ENCODE peak calls at places on chromosomes 7 and 10, in four cellular contexts. O is stimulated activated CD4-positive, alpha-beta T cell treated with anti-CD3 and anti-CD28 coated beads, Interleukin-1b, Interleukin-23, amount 100 ng/mL, for 24 hours; B is brain microvascular endothelial cell; U is activated CD4-positive, alpha-beta T cell treated with anti-CD3 and anti-CD28 coated beads for 24 hours. I is an unnamed sample.

GRCh38 chr7:34719651-34720050 is 61.6 kb downstream of the NPSR1 start:
- DNase-seq in B (no peak), O (no peak), U (no peak), I (no peak)

GRCh38 chr7:34687529-34687928 is 29.5 kb downstream of the NPSR1 start:
- DNase-seq in B (no peak), O (no peak), U (no peak), I (no peak)

GRCh38 chr10:44647877-44648542 is 263.1 kb upstream of the CXCL12 start:
- DNase-seq in U (no peak), O (no peak), B (no peak), I (no peak)

GRCh38 chr10:13158401-13158800 is 3.0 kb upstream of the MCM10 start:
- DNase-seq in B (no peak), O (no peak), U (no peak), I (no peak)

GRCh38 chr7:137923380-137923779 is 76.6 kb upstream of the DGKI start:
- DNase-seq in O (no peak), B (peak; percentile 92), U (no peak), I (no peak)

GRCh38 chr7:24722386-24723177 is 34.7 kb downstream of the GSDME start:
- DNase-seq in O (no peak), B (peak; percentile 24), U (no peak), I (no peak)

GRCh38 chr10:50216894-50217293 is 34.4 kb downstream of the ASAH2 start:
- DNase-seq in U (no peak), O (no peak), B (peak; percentile 17), I (no peak)

GRCh38 chr7:18684899-18685298 is 189.3 kb downstream of the HDAC9 start:
- DNase-seq in U (no peak), B (no peak), O (no peak), I (no peak)

GRCh38 chr7:135979674-135980660 is 2.8 kb upstream of the MTPN start:
- DNase-seq in O (no peak), B (peak; percentile 55), U (no peak), I (no peak)

GRCh38 chr10:44386546-44387052 is 1.7 kb upstream of the CXCL12 start:
- DNase-seq in U (peak; percentile 2), O (no peak), B (peak; percentile 31), I (peak; percentile 64)

GRCh38 chr7:30584970-30585369 is 9.7 kb upstream of the GARS1 start:
- DNase-seq in U (no peak), O (no peak), B (no peak), I (no peak)

GRCh38 chr7:111436608-111437007 is 125.7 kb downstream of the IMMP2L start:
- DNase-seq in B (no peak), U (no peak), O (no peak), I (no peak)

GRCh38 chr10:61974611-61975010 is 73.1 kb downstream of the ARID5B start:
- DNase-seq in O (no peak), B (peak; percentile 40), U (no peak), I (no peak)

GRCh38 chr7:18895456-18895855 is 222.0 kb downstream of the TWIST1 start:
- DNase-seq in B (no peak), U (no peak), O (no peak), I (no peak)

GRCh38 chr7:74263399-74264120 is 9.4 kb upstream of the RFC2 start:
- DNase-seq in B (no peak), O (no peak), U (no peak), I (no peak)

GRCh38 chr7:10838205-10838604 is 135.5 kb upstream of the PHF14 start:
- DNase-seq in U (no peak), B (no peak), O (no peak), I (no peak)

GRCh38 chr7:113890326-113891030 is 28.3 kb downstream of the PPP1R3A start:
- DNase-seq in O (no peak), B (peak; percentile 20), U (no peak), I (no peak)

GRCh38 chr7:16130127-16131110 is 290.9 kb downstream of the CRPPA start:
- DNase-seq in U (no peak), B (no peak), O (no peak), I (no peak)

GRCh38 chr10:2968401-2968800 is 98.9 kb upstream of the PFKP start:
- DNase-seq in O (no peak), B (peak; percentile 32), U (no peak), I (no peak)

GRCh38 chr7:30923009-30923773 is 11.5 kb downstream of the AQP1 start:
- DNase-seq in O (no peak), B (no peak), U (no peak), I (no peak)

GRCh38 chr7:123633553-123633952 is 22.1 kb upstream of the LMOD2 start:
- DNase-seq in U (no peak), O (no peak), B (peak; percentile 77), I (no peak)

GRCh38 chr10:6514180-6514579 is 65.9 kb downstream of the PRKCQ start:
- DNase-seq in B (no peak), O (no peak), U (no peak), I (no peak)

GRCh38 chr10:96919785-96920425 is 87.8 kb downstream of the LCOR start:
- DNase-seq in B (peak; percentile 18), O (no peak), U (no peak), I (no peak)

GRCh38 chr7:107196834-107197610 is 28.2 kb downstream of the HBP1 start:
- DNase-seq in O (no peak), U (no peak), B (no peak), I (no peak)

GRCh38 chr10:108578258-108578657 is 1345.1 kb downstream of the XPNPEP1 start:
- DNase-seq in B (no peak), O (no peak), U (no peak), I (no peak)

GRCh38 chr10:35378547-35379210 is 42.4 kb downstream of the CCNY start:
- DNase-seq in B (peak; percentile 68), O (no peak), U (no peak), I (no peak)

GRCh38 chr10:93559490-93559889 is 7.0 kb upstream of the FFAR4 start:
- DNase-seq in B (no peak), O (no peak), U (no peak), I (no peak)

GRCh38 chr10:104332243-104333036 is 5.8 kb downstream of the ITPRIP start:
- DNase-seq in U (no peak), B (no peak), O (no peak), I (no peak)

GRCh38 chr7:137026176-137026500 is 157.7 kb downstream of the CHRM2 start:
- DNase-seq in U (no peak), O (no peak), B (peak; percentile 25), I (no peak)

GRCh38 chr10:119103687-119104652 is at the start of gene DENND10:
- DNase-seq in U (peak; percentile 68), O (peak; percentile 65), B (peak; percentile 64), I (peak; percentile 92)

GRCh38 chr10:112183329-112184051 is at the start of gene GPAM:
- DNase-seq in U (peak; percentile 98), O (peak; percentile 98), B (peak; percentile 92), I (peak; percentile 85)

GRCh38 chr7:86013662-86014061 is 630.0 kb upstream of the GRM3 start:
- DNase-seq in O (no peak), B (no peak), U (no peak), I (no peak)

GRCh38 chr10:13924020-13924725 is 337.4 kb downstream of the PRPF18 start:
- DNase-seq in B (peak; percentile 91), U (no peak), O (no peak), I (no peak)

GRCh38 chr7:152522551-152522950 is 86.7 kb upstream of the KMT2C start:
- DNase-seq in B (no peak), U (no peak), O (no peak), I (no peak)

GRCh38 chr7:20352573-20353304 is 22.0 kb downstream of the ITGB8 start:
- DNase-seq in U (no peak), B (no peak), O (no peak), I (no peak)

GRCh38 chr7:45593121-45593541 is 19.0 kb downstream of the ADCY1 start:
- DNase-seq in B (no peak), U (no peak), O (no peak), I (no peak)

GRCh38 chr10:61994404-61995031 is 93.0 kb downstream of the ARID5B start:
- DNase-seq in B (no peak), O (no peak), U (no peak), I (no peak)

GRCh38 chr10:51244739-51245138 is 170.5 kb downstream of the PRKG1 start:
- DNase-seq in O (no peak), U (no peak), B (peak; percentile 86), I (no peak)

GRCh38 chr10:82267960-82268359 is 393.0 kb downstream of the NRG3 start:
- DNase-seq in B (no peak), U (no peak), O (no peak), I (no peak)

I was measured in GM18507.